ENCODE peak calls at places on chromosomes 5 and 9, in nine cellular contexts. K is CD8-positive, alpha-beta T cell; T is A549; R is IMR-90; P is GM23338; F is cardiac muscle cell; S is colonic mucosa; W is psoas muscle; G is breast epithelium. N is an unnamed sample. For H3K4me1, the result is how much of the 10 kb centered on the place peaks cover.

GRCh38 chr5:103849934-103850333 is 287.3 kb upstream of the NUDT12 start:
- DNase-seq in K (no peak), T (peak), R (peak), P (no peak), F (no peak), S (no peak), W (no peak), G (no peak), N (no peak)

GRCh38 chr9:121299467-121300282 is 31.7 kb downstream of the GSN start:
- DNase-seq in K (no peak), T (no peak), R (no peak), P (peak), F (peak), S (peak), W (peak), G (peak), N (peak)

GRCh38 chr9:126701820-126702500 is 88.2 kb downstream of the LMX1B start:
- DNase-seq in K (no peak), T (no peak), R (no peak), P (no peak), F (no peak), S (no peak), W (no peak), G (peak), N (no peak)

GRCh38 chr5:114191441-114191840 is 170.4 kb upstream of the KCNN2 start:
- DNase-seq in K (no peak), T (no peak), R (peak), P (no peak), F (no peak), S (no peak), W (no peak), G (no peak), N (no peak)

GRCh38 chr5:151706906-151707305 is 20.2 kb upstream of the SPARC start:
- DNase-seq in K (no peak), T (peak), R (peak), P (no peak), F (no peak), S (no peak), W (no peak), G (no peak), N (no peak)

GRCh38 chr9:105219291-105219805 is 25.1 kb upstream of the SLC44A1 start:
- DNase-seq in K (no peak), T (no peak), R (no peak), P (no peak), F (no peak), S (no peak), W (no peak), G (no peak), N (no peak)

GRCh38 chr5:1437452-1437851 is 7.8 kb downstream of the SLC6A3 start:
- DNase-seq in K (no peak), T (peak), R (peak), P (peak), F (no peak), S (peak), W (no peak), G (no peak), N (no peak)

GRCh38 chr9:128409998-128410397 is 10.7 kb upstream of the CERCAM start:
- DNase-seq in K (no peak), T (peak), R (no peak), P (peak), F (no peak), S (no peak), W (no peak), G (no peak), N (no peak)

GRCh38 chr5:34834794-34835089 is 4.2 kb upstream of the TTC23L start:
- DNase-seq in K (no peak), T (no peak), R (no peak), P (no peak), F (no peak), S (no peak), W (no peak), G (no peak), N (no peak)

GRCh38 chr9:134384811-134385479 is 58.7 kb downstream of the RXRA start:
- DNase-seq in K (no peak), T (no peak), R (no peak), P (no peak), F (no peak), S (no peak), W (no peak), G (no peak), N (no peak)

GRCh38 chr9:19492775-19493173 is 84.0 kb downstream of the ACER2 start:
- DNase-seq in K (no peak), T (no peak), R (no peak), P (no peak), F (no peak), S (no peak), W (no peak), G (no peak), N (no peak)

GRCh38 chr9:19495186-19496028 is 86.6 kb downstream of the ACER2 start:
- DNase-seq in K (no peak), T (no peak), R (no peak), P (peak), F (no peak), S (no peak), W (no peak), G (no peak), N (no peak)

GRCh38 chr9:19490269-19490668 is 81.5 kb downstream of the ACER2 start:
- DNase-seq in K (no peak), T (no peak), R (no peak), P (no peak), F (no peak), S (no peak), W (no peak), G (no peak), N (no peak)

GRCh38 chr9:19493845-19494244 is 85.0 kb downstream of the ACER2 start:
- DNase-seq in K (no peak), T (no peak), R (no peak), P (no peak), F (no peak), S (no peak), W (no peak), G (no peak), N (no peak)

GRCh38 chr9:19493174-19493811 is 84.5 kb downstream of the ACER2 start:
- DNase-seq in K (no peak), T (peak), R (peak), P (peak), F (peak), S (peak), W (peak), G (no peak), N (peak)
- H3K4me3 ChIP-seq in K (no peak), T (no peak), R (peak), P (no peak), F (no peak), S (peak), W (peak), G (peak), N (peak)

GRCh38 chr9:110148868-110149267 is 59.1 kb downstream of the C9orf152 start:
- DNase-seq in K (no peak), T (no peak), R (no peak), P (no peak), F (no peak), S (no peak), W (no peak), G (no peak), N (no peak)
- H3K4me1 ChIP-seq in K (under half), T (under half), R (under half), P (under half), F (under half), S (under half), W (under half), G (under half), N (half or more)

GRCh38 chr9:89319015-89319905 is 960 bp downstream of the SECISBP2 start:
- DNase-seq in K (no peak), T (no peak), R (no peak), P (no peak), F (no peak), S (no peak), W (no peak), G (no peak), N (no peak)

GRCh38 chr9:89317282-89317681 is 1.0 kb upstream of the SECISBP2 start:
- DNase-seq in K (no peak), T (no peak), R (no peak), P (peak), F (no peak), S (no peak), W (no peak), G (no peak), N (no peak)

GRCh38 chr9:89314955-89315354 is 3.3 kb upstream of the SECISBP2 start:
- DNase-seq in K (no peak), T (no peak), R (no peak), P (no peak), F (no peak), S (no peak), W (no peak), G (no peak), N (no peak)

GRCh38 chr9:89315482-89315881 is 2.8 kb upstream of the SECISBP2 start:
- DNase-seq in K (no peak), T (no peak), R (no peak), P (no peak), F (no peak), S (no peak), W (no peak), G (no peak), N (no peak)

GRCh38 chr9:89318123-89319014 is at the start of gene SECISBP2:
- DNase-seq in K (peak), T (peak), R (peak), P (peak), F (peak), S (peak), W (peak), G (peak), N (peak)
- TF ChIP-seq CTCF in K (no peak), T (peak), R (peak), P (peak), F (peak), S (peak), W (peak), G (peak), N (no peak)

GRCh38 chr5:174453690-174454089 is 270.7 kb upstream of the MSX2 start:
- DNase-seq in K (no peak), T (no peak), R (no peak), P (no peak), F (no peak), S (no peak), W (no peak), G (no peak), N (no peak)

GRCh38 chr5:174455301-174455700 is 269.1 kb upstream of the MSX2 start:
- DNase-seq in K (no peak), T (no peak), R (no peak), P (no peak), F (peak), S (no peak), W (no peak), G (no peak), N (no peak)

GRCh38 chr5:174457141-174457678 is 267.2 kb upstream of the MSX2 start:
- DNase-seq in K (no peak), T (no peak), R (no peak), P (peak), F (no peak), S (no peak), W (no peak), G (no peak), N (no peak)

GRCh38 chr5:174454890-174455289 is 269.5 kb upstream of the MSX2 start:
- DNase-seq in K (no peak), T (no peak), R (no peak), P (no peak), F (no peak), S (no peak), W (no peak), G (no peak), N (no peak)

GRCh38 chr5:174454464-174454863 is 269.9 kb upstream of the MSX2 start:
- DNase-seq in K (no peak), T (no peak), R (no peak), P (no peak), F (no peak), S (no peak), W (no peak), G (no peak), N (no peak)
- H3K4me3 ChIP-seq in K (no peak), T (no peak), R (no peak), P (no peak), F (no peak), S (no peak), W (no peak), G (no peak), N (no peak)

GRCh38 chr5:76643371-76643770 is 20.2 kb upstream of the F2RL2 start:
- DNase-seq in K (no peak), T (no peak), R (no peak), P (no peak), F (no peak), S (no peak), W (no peak), G (no peak), N (no peak)
- H3K4me1 ChIP-seq in K (under half), T (under half), R (under half), P (under half), F (under half), S (under half), W (under half), G (under half), N (under half)

GRCh38 chr5:17156463-17156862 is 61.0 kb upstream of the BASP1 start:
- DNase-seq in K (no peak), T (no peak), R (peak), P (no peak), F (no peak), S (no peak), W (no peak), G (no peak), N (no peak)
- TF ChIP-seq CTCF in K (no peak), T (no peak), R (no peak), P (no peak), F (no peak), S (no peak), W (no peak), G (no peak), N (no peak)

GRCh38 chr5:17436766-17437221 is 61.2 kb upstream of the TAF11L2 start:
- DNase-seq in K (no peak), T (no peak), R (no peak), P (no peak), F (no peak), S (no peak), W (no peak), G (no peak), N (no peak)
- H3K4me3 ChIP-seq in K (no peak), T (no peak), R (peak), P (no peak), F (no peak), S (peak), W (peak), G (peak), N (no peak)

GRCh38 chr5:107467137-107467932 is 203.4 kb downstream of the EFNA5 start:
- DNase-seq in K (no peak), T (no peak), R (no peak), P (no peak), F (peak), S (peak), W (no peak), G (no peak), N (no peak)

GRCh38 chr5:107469064-107469463 is 201.7 kb downstream of the EFNA5 start:
- DNase-seq in K (no peak), T (peak), R (no peak), P (peak), F (no peak), S (no peak), W (no peak), G (no peak), N (no peak)

GRCh38 chr5:107470007-107470582 is 200.6 kb downstream of the EFNA5 start:
- DNase-seq in K (no peak), T (no peak), R (peak), P (no peak), F (peak), S (no peak), W (no peak), G (no peak), N (no peak)

GRCh38 chr5:107468286-107468685 is 202.5 kb downstream of the EFNA5 start:
- DNase-seq in K (no peak), T (no peak), R (no peak), P (no peak), F (peak), S (no peak), W (no peak), G (no peak), N (no peak)

DNA sequence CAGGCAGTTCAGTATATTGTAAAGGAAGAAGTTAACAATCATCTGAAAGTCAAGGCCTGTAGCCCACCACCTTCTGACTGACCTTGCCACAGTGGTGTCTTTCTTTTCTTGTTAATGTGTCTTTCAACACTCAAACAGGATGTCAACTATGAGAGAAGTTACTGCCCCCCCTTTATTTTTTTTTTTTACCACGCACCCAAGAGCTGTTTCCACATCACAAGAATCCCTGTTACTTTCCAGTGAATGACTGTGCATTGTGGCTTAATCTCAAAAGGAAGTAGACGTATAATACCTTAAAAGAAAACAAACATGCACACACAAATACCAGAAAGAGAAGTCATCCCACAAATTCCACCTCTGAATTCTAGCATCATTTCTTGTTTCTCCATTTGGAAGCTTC is 201.3 kb downstream of the EFNA5 start:
- DNase-seq in K (no peak), T (peak), R (peak), P (no peak), F (no peak), S (no peak), W (no peak), G (no peak), N (no peak)
- H3K4me1 ChIP-seq in K (under half), T (half or more), R (under half), P (half or more), F (half or more), S (under half), W (under half), G (under half), N (half or more)

GRCh38 chr9:130732131-130732530 is 38.6 kb downstream of the EXOSC2 start:
- DNase-seq in K (no peak), T (peak), R (peak), P (peak), F (no peak), S (no peak), W (no peak), G (no peak), N (no peak)
- TF ChIP-seq CTCF in K (no peak), T (peak), R (peak), P (peak), F (no peak), S (no peak), W (no peak), G (no peak), N (no peak)

GRCh38 chr5:32504923-32505596 is 60.5 kb upstream of the ZFR start:
- DNase-seq in K (no peak), T (no peak), R (peak), P (peak), F (peak), S (peak), W (peak), G (no peak), N (peak)

GRCh38 chr5:32506809-32507208 is 62.3 kb upstream of the ZFR start:
- DNase-seq in K (no peak), T (no peak), R (peak), P (no peak), F (no peak), S (no peak), W (no peak), G (no peak), N (no peak)

GRCh38 chr5:32505718-32506117 is 61.2 kb upstream of the ZFR start:
- DNase-seq in K (no peak), T (no peak), R (peak), P (no peak), F (no peak), S (no peak), W (no peak), G (no peak), N (no peak)

GRCh38 chr5:32507738-32508434 is 63.3 kb upstream of the ZFR start:
- DNase-seq in K (no peak), T (no peak), R (peak), P (no peak), F (no peak), S (no peak), W (no peak), G (no peak), N (no peak)

GRCh38 chr5:32506251-32506661 is 61.7 kb upstream of the ZFR start:
- DNase-seq in K (no peak), T (no peak), R (peak), P (no peak), F (no peak), S (no peak), W (no peak), G (no peak), N (peak)
- H3K4me3 ChIP-seq in K (no peak), T (no peak), R (no peak), P (no peak), F (no peak), S (no peak), W (no peak), G (no peak), N (no peak)

N was measured in heart right ventricle.